ENCODE peak calls at places on chromosome 16, in ten cellular contexts. A is neural progenitor cell; J is fibroblast of villous mesenchyme; M is GM19239; X is IMR-90; E is amniotic epithelial cell; T is HepG2; Q is chondrocyte; V is stomach; B is CD8-positive, alpha-beta T cell. U is an unnamed sample.

GRCh38 chr16:8901318-8901861 is 19.2 kb downstream of the LITAFD start:
- DNase-seq in A (no peak), J (no peak), M (no peak), X (no peak), E (no peak), T (no peak), Q (no peak), V (no peak), B (no peak), U (no peak)

GRCh38 chr16:31224092-31224955 is 7.4 kb upstream of the PYDC1 start:
- DNase-seq in A (no peak), J (no peak), M (no peak), X (no peak), E (no peak), T (no peak), Q (no peak), V (no peak), B (no peak), U (no peak)

GRCh38 chr16:58299757-58300349 is 5.0 kb upstream of the PRSS54 start:
- DNase-seq in A (peak; percentile 71), J (peak; percentile 27), M (no peak), X (peak; percentile 5), E (peak; percentile 19), T (peak; percentile 26), Q (no peak), V (peak; percentile 32), B (no peak), U (no peak)

GRCh38 chr16:86316967-86317616 is 193.2 kb upstream of the FOXF1 start:
- DNase-seq in A (no peak), J (no peak), M (no peak), X (no peak), E (no peak), T (no peak), Q (no peak), V (no peak), B (no peak), U (no peak)

GRCh38 chr16:69260019-69260418 is 51.1 kb upstream of the VPS4A start:
- DNase-seq in A (no peak), J (no peak), M (no peak), X (no peak), E (no peak), T (no peak), Q (no peak), V (no peak), B (no peak), U (no peak)

GRCh38 chr16:65071371-65072311 is 50.2 kb downstream of the CDH11 start:
- DNase-seq in A (no peak), J (peak; percentile 61), M (no peak), X (peak; percentile 64), E (no peak), T (no peak), Q (no peak), V (no peak), B (no peak), U (no peak)

GRCh38 chr16:55622930-55623561 is 32.7 kb upstream of the SLC6A2 start:
- DNase-seq in A (peak; percentile 50), J (no peak), M (no peak), X (no peak), E (no peak), T (peak; percentile 100), Q (no peak), V (no peak), B (no peak), U (no peak)

GRCh38 chr16:68445458-68445857 is 2.9 kb downstream of the SMPD3 start:
- DNase-seq in A (peak; percentile 90), J (peak; percentile 60), M (peak; percentile 63), X (peak; percentile 5), E (peak; percentile 45), T (peak; percentile 67), Q (no peak), V (peak; percentile 70), B (no peak), U (no peak)

GRCh38 chr16:56923481-56923880 is 8.5 kb upstream of the HERPUD1 start:
- DNase-seq in A (no peak), J (peak; percentile 92), M (no peak), X (no peak), E (peak; percentile 97), T (no peak), Q (no peak), V (no peak), B (no peak), U (no peak)

GRCh38 chr16:23248261-23249194 is 53.6 kb upstream of the SCNN1B start:
- DNase-seq in A (no peak), J (no peak), M (no peak), X (no peak), E (no peak), T (no peak), Q (no peak), V (no peak), B (no peak), U (no peak)

GRCh38 chr16:919658-920631 is 50.8 kb downstream of the LMF1 start:
- DNase-seq in A (no peak), J (peak; percentile 20), M (no peak), X (peak; percentile 62), E (no peak), T (no peak), Q (peak; percentile 84), V (no peak), B (no peak), U (no peak)

GRCh38 chr16:72384651-72385050 is 212.7 kb upstream of the PMFBP1 start:
- DNase-seq in A (no peak), J (no peak), M (no peak), X (no peak), E (no peak), T (no peak), Q (no peak), V (no peak), B (no peak), U (no peak)

GRCh38 chr16:68298907-68299515 is 11.7 kb downstream of the SLC7A6OS start:
- DNase-seq in A (peak; percentile 63), J (peak; percentile 92), M (no peak), X (peak; percentile 77), E (peak; percentile 89), T (peak; percentile 77), Q (no peak), V (peak; percentile 38), B (no peak), U (no peak)

GRCh38 chr16:2686912-2687507 is 4.7 kb downstream of the KCTD5 start:
- DNase-seq in A (no peak), J (no peak), M (peak; percentile 95), X (no peak), E (no peak), T (no peak), Q (no peak), V (peak; percentile 45), B (peak; percentile 33), U (peak; percentile 71)

GRCh38 chr16:50289950-50290764 is 23.8 kb downstream of the ADCY7 start:
- DNase-seq in A (no peak), J (no peak), M (no peak), X (no peak), E (no peak), T (no peak), Q (no peak), V (no peak), B (no peak), U (no peak)

GRCh38 chr16:48158296-48158695 is 2.5 kb upstream of the ABCC12 start:
- DNase-seq in A (no peak), J (peak; percentile 36), M (no peak), X (peak; percentile 75), E (peak; percentile 71), T (peak; percentile 31), Q (no peak), V (no peak), B (no peak), U (no peak)

GRCh38 chr16:67431805-67432476 is 1.0 kb downstream of the HSD11B2 start:
- DNase-seq in A (peak; percentile 44), J (no peak), M (no peak), X (no peak), E (no peak), T (no peak), Q (no peak), V (no peak), B (no peak), U (no peak)

GRCh38 chr16:53629151-53629550 is 74.5 kb downstream of the RPGRIP1L start:
- DNase-seq in A (no peak), J (no peak), M (no peak), X (no peak), E (no peak), T (no peak), Q (no peak), V (no peak), B (no peak), U (no peak)

GRCh38 chr16:8845699-8846298 is 23.0 kb downstream of the CARHSP1 start:
- DNase-seq in A (no peak), J (no peak), M (no peak), X (no peak), E (no peak), T (no peak), Q (peak; percentile 60), V (no peak), B (no peak), U (no peak)